ENCODE peak calls at places on chromosomes 12 and 14, in four cellular contexts. One of them, this sample, is unnamed.

GRCh38 chr14:69325086-69325485 is 65.1 kb downstream of the GALNT16 start:
- DNase-seq in kidney glomerular epithelial cell: no peak
- DNase-seq in KG1: no peak
- DNase-seq in OCI-M1: no peak
- DNase-seq in this sample: no peak

GRCh38 chr12:49094104-49094948 is at the start of gene DHH:
- DNase-seq in kidney glomerular epithelial cell: no peak
- DNase-seq in KG1: no peak
- DNase-seq in OCI-M1: peak; percentile 72
- DNase-seq in this sample: no peak

GRCh38 chr14:99624971-99625370 is 20.0 kb upstream of the HHIPL1 start:
- DNase-seq in kidney glomerular epithelial cell: no peak
- DNase-seq in KG1: no peak
- DNase-seq in OCI-M1: no peak
- DNase-seq in this sample: no peak

GRCh38 chr12:92701441-92701840 is 1.3 kb upstream of the PLEKHG7 start:
- DNase-seq in kidney glomerular epithelial cell: no peak
- DNase-seq in KG1: no peak
- DNase-seq in OCI-M1: no peak
- DNase-seq in this sample: no peak

GRCh38 chr12:6122211-6122610 is 2.3 kb downstream of the VWF start:
- DNase-seq in kidney glomerular epithelial cell: peak; percentile 41
- DNase-seq in KG1: no peak
- DNase-seq in OCI-M1: no peak
- DNase-seq in this sample: no peak

GRCh38 chr12:111245701-111246476 is 123.0 kb downstream of the PHETA1 start:
- DNase-seq in kidney glomerular epithelial cell: no peak
- DNase-seq in KG1: no peak
- DNase-seq in OCI-M1: no peak
- DNase-seq in this sample: no peak

GRCh38 chr12:98741615-98742265 is 96.7 kb downstream of the APAF1 start:
- DNase-seq in kidney glomerular epithelial cell: no peak
- DNase-seq in KG1: no peak
- DNase-seq in OCI-M1: no peak
- DNase-seq in this sample: no peak

GRCh38 chr12:84779169-84779568 is 133.4 kb downstream of the SLC6A15 start:
- DNase-seq in kidney glomerular epithelial cell: no peak
- DNase-seq in KG1: no peak
- DNase-seq in OCI-M1: no peak
- DNase-seq in this sample: no peak

GRCh38 chr12:4908694-4909396 is 860 bp upstream of the KCNA1 start:
- DNase-seq in kidney glomerular epithelial cell: no peak
- DNase-seq in KG1: no peak
- DNase-seq in OCI-M1: no peak
- DNase-seq in this sample: no peak

GRCh38 chr12:103657331-103657730 is 70.3 kb downstream of the STAB2 start:
- DNase-seq in kidney glomerular epithelial cell: no peak
- DNase-seq in KG1: no peak
- DNase-seq in OCI-M1: no peak
- DNase-seq in this sample: no peak

GRCh38 chr12:101557092-101557491 is 37.7 kb upstream of the MYBPC1 start:
- DNase-seq in kidney glomerular epithelial cell: no peak
- DNase-seq in KG1: no peak
- DNase-seq in OCI-M1: no peak
- DNase-seq in this sample: no peak

GRCh38 chr14:67643671-67644070 is 24.0 kb downstream of the ARG2 start:
- DNase-seq in kidney glomerular epithelial cell: no peak
- DNase-seq in KG1: no peak
- DNase-seq in OCI-M1: no peak
- DNase-seq in this sample: no peak

GRCh38 chr12:24741216-24741615 is 207.7 kb downstream of the BCAT1 start:
- DNase-seq in kidney glomerular epithelial cell: no peak
- DNase-seq in KG1: no peak
- DNase-seq in OCI-M1: no peak
- DNase-seq in this sample: no peak

GRCh38 chr12:92928431-92928961 is 599 bp downstream of the EEA1 start:
- DNase-seq in kidney glomerular epithelial cell: no peak
- DNase-seq in KG1: no peak
- DNase-seq in OCI-M1: peak; percentile 59
- DNase-seq in this sample: no peak

GRCh38 chr12:8870591-8870990 is 43.7 kb upstream of the PHC1 start:
- DNase-seq in kidney glomerular epithelial cell: no peak
- DNase-seq in KG1: no peak
- DNase-seq in OCI-M1: no peak
- DNase-seq in this sample: no peak

GRCh38 chr12:13071305-13072280 is 27.4 kb downstream of the FAM234B start:
- DNase-seq in kidney glomerular epithelial cell: no peak
- DNase-seq in KG1: no peak
- DNase-seq in OCI-M1: peak; percentile 46
- DNase-seq in this sample: no peak

GRCh38 chr14:51457858-51458562 is 193.7 kb upstream of the FRMD6 start:
- DNase-seq in kidney glomerular epithelial cell: no peak
- DNase-seq in KG1: no peak
- DNase-seq in OCI-M1: no peak
- DNase-seq in this sample: no peak

GRCh38 chr12:83102499-83102898 is 415.8 kb downstream of the TMTC2 start:
- DNase-seq in kidney glomerular epithelial cell: peak; percentile 69
- DNase-seq in KG1: no peak
- DNase-seq in OCI-M1: no peak
- DNase-seq in this sample: no peak

GRCh38 chr14:101088714-101089113 is 185.2 kb upstream of the RTL1 start:
- DNase-seq in kidney glomerular epithelial cell: no peak
- DNase-seq in KG1: no peak
- DNase-seq in OCI-M1: no peak
- DNase-seq in this sample: no peak

GRCh38 chr12:63415357-63415756 is 252.9 kb downstream of the DPY19L2 start:
- DNase-seq in kidney glomerular epithelial cell: no peak
- DNase-seq in KG1: no peak
- DNase-seq in OCI-M1: no peak
- DNase-seq in this sample: no peak

GRCh38 chr14:35248476-35248788 is 43.8 kb upstream of the PSMA6 start:
- DNase-seq in kidney glomerular epithelial cell: no peak
- DNase-seq in KG1: no peak
- DNase-seq in OCI-M1: no peak
- DNase-seq in this sample: no peak

GRCh38 chr14:100688598-100689499 is 37.8 kb upstream of the DLK1 start:
- DNase-seq in kidney glomerular epithelial cell: peak; percentile 37
- DNase-seq in KG1: no peak
- DNase-seq in OCI-M1: no peak
- DNase-seq in this sample: no peak

GRCh38 chr14:73723799-73724621 is 9.8 kb upstream of the PNMA1 start:
- DNase-seq in kidney glomerular epithelial cell: no peak
- DNase-seq in KG1: no peak
- DNase-seq in OCI-M1: no peak
- DNase-seq in this sample: peak; percentile 93

GRCh38 chr12:96710127-96710745 is 196.8 kb upstream of the NEDD1 start:
- DNase-seq in kidney glomerular epithelial cell: no peak
- DNase-seq in KG1: no peak
- DNase-seq in OCI-M1: no peak
- DNase-seq in this sample: no peak